ENCODE peak calls at places on chromosomes 4 and X, in nine cellular contexts. W is cardiac fibroblast; S is EL; G is stimulated activated CD4-positive, alpha-beta T cell treated with anti-CD3 and anti-CD28 coated beads, TNF-alpha, amount 100 ng/mL, for 48 hours; P is heart right ventricle; Y is CD8-positive, alpha-beta T cell; H is naive thymus-derived CD4-positive, alpha-beta T cell; L is NCI-H1436; X is CD4-positive, alpha-beta T cell. D is an unnamed sample.

GRCh38 chrX:129318375-129318774 is 204.9 kb downstream of the SMARCA1 start:
- DNase-seq in H (no peak), L (peak), X (no peak), P (no peak), W (peak), S (peak), G (no peak), Y (no peak), D (peak)

GRCh38 chr4:98319021-98319420 is 57.8 kb downstream of the RAP1GDS1 start:
- DNase-seq in L (no peak), H (no peak), Y (no peak), P (no peak), X (no peak), S (no peak), G (no peak), W (no peak), D (no peak)

GRCh38 chrX:17435476-17435875 is 60.5 kb downstream of the NHS start:
- DNase-seq in P (no peak), G (no peak), Y (no peak), H (no peak), X (no peak), S (no peak), L (no peak), W (no peak), D (no peak)

GRCh38 chr4:99649778-99650177 is 7.8 kb downstream of the C4orf54 start:
- DNase-seq in G (no peak), S (no peak), W (no peak), P (no peak), L (no peak), Y (no peak), H (no peak), X (no peak), D (no peak)

GRCh38 chrX:151396042-151396826 is 772 bp upstream of the VMA21 start:
- DNase-seq in W (peak), G (no peak), L (no peak), Y (no peak), H (peak), P (no peak), S (peak), X (peak), D (no peak)

GRCh38 chr4:164977243-164978164 is at the start of gene TRIM61:
- DNase-seq in H (peak), S (peak), Y (peak), X (peak), W (peak), L (no peak), G (peak), P (peak), D (peak)

GRCh38 chr4:38449506-38450174 is 214.4 kb upstream of the KLF3 start:
- DNase-seq in H (no peak), S (peak), G (no peak), W (no peak), P (no peak), Y (no peak), X (no peak), L (no peak), D (no peak)

GRCh38 chr4:141340458-141340857 is 119.8 kb downstream of the ZNF330 start:
- DNase-seq in P (no peak), S (no peak), H (no peak), G (no peak), W (no peak), Y (no peak), X (no peak), L (no peak), D (no peak)

GRCh38 chrX:13285693-13286092 is 34.2 kb downstream of the ATXN3L start:
- DNase-seq in X (no peak), H (no peak), P (no peak), W (no peak), Y (no peak), L (no peak), G (no peak), S (no peak), D (no peak)

GRCh38 chr4:169253904-169254303 is 16.9 kb downstream of the SH3RF1 start:
- DNase-seq in H (no peak), S (peak), W (peak), X (no peak), P (no peak), Y (no peak), G (no peak), L (no peak), D (peak)

GRCh38 chrX:65667503-65668355 is at the start of gene MSN:
- DNase-seq in L (no peak), P (peak), W (peak), G (peak), Y (peak), X (peak), H (peak), S (peak), D (peak)

GRCh38 chr4:167021545-167022155 is 212.6 kb downstream of the SPOCK3 start:
- DNase-seq in S (peak), L (peak), P (peak), G (peak), Y (no peak), X (peak), W (peak), H (peak), D (peak)

GRCh38 chr4:64068096-64068495 is 341.2 kb downstream of the TECRL start:
- DNase-seq in Y (no peak), W (no peak), G (no peak), H (no peak), X (no peak), L (no peak), P (no peak), S (no peak), D (peak)

GRCh38 chrX:35809816-35810215 is 11.7 kb downstream of the MAGEB16 start:
- DNase-seq in Y (no peak), G (no peak), L (no peak), X (no peak), S (no peak), H (no peak), W (no peak), P (no peak), D (no peak)

GRCh38 chrX:8741981-8742380 is 10.0 kb upstream of the ANOS1 start:
- DNase-seq in X (no peak), Y (no peak), G (no peak), W (no peak), L (no peak), H (no peak), S (no peak), P (no peak), D (no peak)

GRCh38 chrX:39757971-39758370 is 339.8 kb downstream of the BCOR start:
- DNase-seq in P (no peak), H (no peak), S (peak), Y (no peak), G (no peak), L (no peak), W (peak), X (no peak), D (peak)

GRCh38 chrX:154401045-154401799 is 3.0 kb downstream of the RPL10 start:
- DNase-seq in Y (no peak), L (no peak), W (peak), H (no peak), P (no peak), S (peak), G (no peak), X (no peak), D (no peak)

GRCh38 chr4:48223633-48224295 is 45.9 kb downstream of the TEC start:
- DNase-seq in Y (no peak), W (peak), S (peak), H (no peak), G (no peak), X (no peak), L (no peak), P (no peak), D (no peak)

GRCh38 chrX:154084449-154085300 is 12.8 kb downstream of the MECP2 start:
- DNase-seq in G (no peak), P (no peak), H (no peak), S (no peak), X (no peak), L (no peak), W (no peak), Y (no peak), D (no peak)

GRCh38 chr4:108060164-108060563 is 70.5 kb downstream of the HADH start:
- DNase-seq in H (no peak), G (no peak), P (no peak), X (no peak), S (peak), L (peak), W (peak), Y (no peak), D (peak)

GRCh38 chr4:21753084-21753760 is 195.3 kb downstream of the KCNIP4 start:
- DNase-seq in G (no peak), L (no peak), W (no peak), H (no peak), S (peak), P (no peak), Y (no peak), X (no peak), D (no peak)

GRCh38 chrX:55486736-55487135 is 2.9 kb downstream of the USP51 start:
- DNase-seq in Y (no peak), S (peak), P (no peak), L (no peak), X (no peak), H (no peak), W (peak), G (no peak), D (no peak)

GRCh38 chr4:122855491-122855890 is 28.9 kb downstream of the FGF2 start:
- DNase-seq in G (no peak), S (no peak), P (no peak), L (no peak), Y (no peak), H (no peak), W (no peak), X (no peak), D (no peak)